ENCODE peak calls at places on chromosomes 5 and 9, in ten cellular contexts. T is psoas muscle, E is transverse colon, J is GM23338, W is brain microvascular endothelial cell, Y is sigmoid colon, V is ovary, K is astrocyte, L is HCT116, D is stomach. G is an unnamed sample. For H3K36me3, the result is how much of the 10 kb centered on the place peaks cover.

GRCh38 chr9:121331992-121332685 is 37.9 kb downstream of the STOM start:
- DNase-seq in D (no peak), E (no peak), T (no peak), J (peak), Y (peak), L (no peak), K (no peak), V (no peak), W (peak), G (no peak)

GRCh38 chr5:163915481-163915961 is 410.1 kb downstream of the MAT2B start:
- DNase-seq in K (peak), T (no peak), D (no peak), W (no peak), V (no peak), Y (no peak), E (peak), J (peak), L (no peak), G (no peak)

GRCh38 chr9:124267271-124267807 is 9.6 kb downstream of the NEK6 start:
- DNase-seq in V (no peak), Y (no peak), J (no peak), T (no peak), D (peak), W (peak), K (peak), L (no peak), E (peak), G (peak)

GRCh38 chr5:179264641-179265528 is 80.4 kb downstream of the ADAMTS2 start:
- DNase-seq in W (no peak), K (no peak), J (peak), Y (no peak), L (no peak), E (peak), T (no peak), V (peak), D (peak), G (no peak)

GRCh38 chr5:142866563-142867275 is 96.5 kb downstream of the ARHGAP26 start:
- DNase-seq in L (peak), J (peak), V (no peak), Y (no peak), T (no peak), E (no peak), D (peak), K (peak), W (peak), G (peak)

GRCh38 chr5:171579162-171579561 is 159.7 kb downstream of the FGF18 start:
- DNase-seq in D (no peak), K (no peak), T (peak), Y (peak), L (no peak), V (no peak), E (no peak), J (no peak), W (no peak), G (no peak)

GRCh38 chr5:126351138-126351537 is 72.1 kb upstream of the GRAMD2B start:
- DNase-seq in W (peak), V (no peak), Y (no peak), J (no peak), L (no peak), E (no peak), D (no peak), T (no peak), K (peak), G (no peak)

GRCh38 chr5:74640450-74641013 is at the start of gene ENC1:
- DNase-seq in D (peak), E (peak), K (peak), V (peak), T (peak), Y (peak), L (peak), J (peak), W (peak), G (peak)

GRCh38 chr9:28539432-28539831 is 966.2 kb upstream of the C9orf72 start:
- DNase-seq in E (no peak), L (no peak), Y (no peak), T (no peak), W (no peak), V (no peak), D (no peak), J (no peak), K (no peak), G (no peak)

GRCh38 chr9:91078041-91078441 is 276.4 kb downstream of the SYK start:
- DNase-seq in K (peak), E (no peak), V (no peak), T (no peak), D (no peak), L (no peak), J (no peak), Y (no peak), W (no peak), G (no peak)

GRCh38 chr9:2109066-2109650 is 94.0 kb downstream of the SMARCA2 start:
- DNase-seq in L (no peak), T (no peak), K (peak), D (no peak), Y (no peak), E (no peak), J (no peak), W (peak), V (no peak), G (no peak)

DNA sequence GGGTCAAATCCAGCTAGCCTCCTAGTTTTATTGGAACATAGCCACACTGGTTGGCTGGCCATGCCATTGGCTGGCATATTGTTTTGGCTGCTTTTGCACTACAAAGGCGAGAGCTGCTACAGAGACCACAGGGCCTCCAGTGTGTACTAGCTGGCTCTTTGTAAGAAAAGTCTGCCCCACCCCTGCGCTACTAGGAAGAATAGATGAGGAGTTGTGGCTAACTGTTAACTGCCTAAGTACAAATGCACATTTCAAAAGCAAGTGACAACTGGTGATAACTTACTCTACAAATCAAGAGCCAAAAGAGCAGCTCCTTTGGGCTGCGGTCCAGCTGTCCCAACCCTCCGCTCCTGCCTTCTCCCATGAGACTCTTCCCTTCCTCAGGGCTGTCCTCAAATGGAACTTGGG is 63.9 kb downstream of the SERINC5 start:
- DNase-seq in Y (peak), T (peak), L (no peak), D (no peak), E (peak), K (no peak), V (no peak), J (peak), W (no peak), G (no peak)
- H3K27ac ChIP-seq in Y (peak), T (peak), L (no peak), D (peak), E (peak), K (no peak), V (peak), J (peak), W (no peak), G (no peak)

DNA sequence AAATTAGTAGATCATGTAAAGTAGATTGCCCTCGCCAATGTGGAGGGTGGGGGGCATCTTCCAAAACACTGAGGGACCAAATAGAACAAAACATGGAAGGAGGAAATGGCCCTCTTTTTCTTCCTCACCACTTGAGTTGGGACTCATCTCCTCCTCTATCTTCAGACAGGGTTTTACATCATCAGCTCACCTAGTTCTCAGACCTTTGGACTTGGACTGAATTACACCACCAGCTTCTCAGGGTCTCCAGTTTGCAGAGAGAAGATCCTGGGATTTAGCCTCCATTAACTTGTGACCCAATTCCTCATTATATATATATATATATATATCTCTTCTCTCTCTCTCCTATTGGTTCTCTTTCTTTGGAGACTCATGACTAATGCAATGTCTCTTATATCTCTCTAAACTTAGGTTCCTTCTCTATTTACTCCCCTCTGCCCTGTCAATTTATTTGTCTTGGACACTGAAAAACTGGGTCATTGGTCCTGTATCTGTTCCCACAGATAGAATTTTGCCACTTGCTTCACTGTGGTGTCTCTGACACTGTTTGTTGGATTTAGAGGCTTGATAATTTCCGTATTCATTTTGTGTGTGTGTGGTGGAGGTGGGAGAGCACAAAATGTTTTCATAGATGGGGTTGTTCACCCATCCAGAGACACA is 54.3 kb upstream of the TXNDC8 start:
- DNase-seq in Y (no peak), E (no peak), D (no peak), K (no peak), L (no peak), J (no peak), T (no peak), W (no peak), V (no peak), G (no peak)
- H3K36me3 ChIP-seq in Y (under half), E (under half), D (under half), K (under half), L (under half), J (under half), T (under half), W (under half), V (under half), G (under half)

GRCh38 chr5:151184316-151185042 is 26.9 kb upstream of the ANXA6 start:
- DNase-seq in E (no peak), D (no peak), T (no peak), J (no peak), W (no peak), Y (no peak), K (no peak), L (no peak), V (no peak), G (no peak)

GRCh38 chr5:151182501-151182900 is 24.9 kb upstream of the ANXA6 start:
- DNase-seq in T (no peak), D (no peak), V (no peak), W (no peak), L (no peak), Y (no peak), K (no peak), J (no peak), E (no peak), G (no peak)

GRCh38 chr5:151181818-151182217 is 24.2 kb upstream of the ANXA6 start:
- DNase-seq in T (no peak), D (no peak), J (no peak), W (no peak), E (no peak), L (no peak), K (no peak), Y (no peak), V (no peak), G (no peak)

GRCh38 chr5:151182976-151183375 is 25.4 kb upstream of the ANXA6 start:
- DNase-seq in K (no peak), J (no peak), T (no peak), V (no peak), D (no peak), W (no peak), Y (no peak), E (no peak), L (no peak), G (no peak)

GRCh38 chr5:151183451-151184245 is 26.1 kb upstream of the ANXA6 start:
- DNase-seq in K (no peak), D (no peak), E (no peak), J (no peak), T (no peak), W (no peak), L (no peak), Y (no peak), V (no peak), G (peak)
- TF ChIP-seq CTCF in K (no peak), D (no peak), E (no peak), J (no peak), T (no peak), W (no peak), L (no peak), Y (no peak), V (no peak), G (no peak)

GRCh38 chr9:110767559-110768063 is 99.0 kb downstream of the MUSK start:
- DNase-seq in T (peak), L (no peak), W (peak), Y (peak), V (peak), K (peak), J (no peak), E (peak), D (no peak), G (no peak)
- H3K27ac ChIP-seq in T (no peak), L (no peak), W (no peak), Y (peak), V (no peak), K (no peak), J (no peak), E (no peak), D (no peak), G (no peak)

GRCh38 chr5:73129143-73129542 is 8.8 kb downstream of the TMEM171 start:
- DNase-seq in V (no peak), L (no peak), K (no peak), E (no peak), T (no peak), J (no peak), D (no peak), W (no peak), Y (no peak), G (no peak)
- H3K36me3 ChIP-seq in V (under half), L (under half), K (under half), E (under half), T (under half), J (under half), D (under half), W (under half), Y (under half), G (under half)

DNA sequence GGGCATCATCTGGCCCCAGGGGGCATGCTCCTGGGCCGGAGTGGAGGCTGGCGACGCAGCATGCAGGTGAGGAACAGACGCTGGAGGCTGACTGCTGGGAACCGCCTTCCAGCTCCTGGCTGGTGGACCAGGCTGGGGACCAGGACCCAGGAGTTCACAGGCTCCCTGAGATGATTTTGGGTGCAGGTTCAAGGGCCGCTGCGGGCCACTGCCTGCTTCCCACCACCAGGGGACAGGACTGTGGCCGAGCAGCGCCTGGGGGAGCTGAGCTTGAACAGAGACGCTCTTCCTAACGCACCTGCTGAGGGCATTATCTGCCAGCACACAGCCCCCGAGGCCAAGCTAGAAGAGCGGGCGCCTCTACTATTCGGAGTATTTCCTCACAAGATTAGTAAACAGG is 132.1 kb upstream of the RAPGEF1 start:
- DNase-seq in W (no peak), J (peak), Y (no peak), D (no peak), L (no peak), K (no peak), V (no peak), E (no peak), T (peak), G (no peak)
- TF ChIP-seq CTCF in W (peak), J (peak), Y (no peak), D (no peak), L (no peak), K (no peak), V (no peak), E (no peak), T (no peak), G (no peak)

GRCh38 chr9:38025166-38025565 is 43.9 kb downstream of the SHB start:
- DNase-seq in Y (no peak), T (no peak), L (no peak), D (no peak), K (no peak), W (no peak), E (no peak), J (peak), V (no peak), G (no peak)
- H3K27ac ChIP-seq in Y (peak), T (no peak), L (peak), D (peak), K (peak), W (peak), E (peak), J (no peak), V (no peak), G (no peak)

G was measured in pancreas.